ENCODE peak calls at places on chromosomes 6 and 20, in six cellular contexts. R, P, I, B, L and Y are unnamed samples.

GRCh38 chr6:86192123-86192522 is 549.4 kb upstream of the SYNCRIP start:
- DNase-seq in R (no peak), P (peak; percentile 2), I (peak; percentile 0), B (no peak), L (no peak), Y (peak; percentile 8)

GRCh38 chr20:33370296-33370695 is 31.0 kb downstream of the CDK5RAP1 start:
- DNase-seq in R (no peak), P (no peak), I (no peak), B (peak; percentile 62), L (no peak), Y (no peak)

GRCh38 chr20:37516697-37517370 is 4.2 kb upstream of the NNAT start:
- DNase-seq in R (no peak), P (peak; percentile 82), I (peak; percentile 63), B (peak; percentile 40), L (no peak), Y (no peak)

GRCh38 chr20:52105573-52106422 is 85.8 kb downstream of the ZFP64 start:
- DNase-seq in R (no peak), P (peak; percentile 21), I (no peak), B (peak; percentile 30), L (peak; percentile 35), Y (peak; percentile 29)

GRCh38 chr20:41196653-41197225 is 59.4 kb downstream of the PLCG1 start:
- DNase-seq in R (no peak), P (no peak), I (no peak), B (no peak), L (no peak), Y (no peak)

GRCh38 chr6:23228439-23229024 is 659.2 kb downstream of the HDGFL1 start:
- DNase-seq in R (no peak), P (no peak), I (no peak), B (peak; percentile 23), L (no peak), Y (peak; percentile 63)

GRCh38 chr20:14193885-14194284 is 143.5 kb downstream of the FLRT3 start:
- DNase-seq in R (no peak), P (no peak), I (no peak), B (peak; percentile 29), L (peak; percentile 9), Y (peak; percentile 23)

GRCh38 chr6:44298864-44299263 is 14.3 kb downstream of the AARS2 start:
- DNase-seq in R (no peak), P (no peak), I (no peak), B (no peak), L (no peak), Y (no peak)

GRCh38 chr6:43628392-43629103 is 516 bp downstream of the GTPBP2 start:
- DNase-seq in R (peak; percentile 17), P (peak; percentile 54), I (peak; percentile 37), B (peak; percentile 38), L (peak; percentile 35), Y (peak; percentile 83)

GRCh38 chr20:18019068-18019467 is 38.6 kb downstream of the OVOL2 start:
- DNase-seq in R (no peak), P (peak; percentile 9), I (no peak), B (peak; percentile 28), L (peak; percentile 36), Y (no peak)

GRCh38 chr6:71892641-71893040 is 6.3 kb downstream of the RIMS1 start:
- DNase-seq in R (no peak), P (no peak), I (no peak), B (no peak), L (no peak), Y (no peak)

GRCh38 chr20:63125893-63126601 is 89.9 kb downstream of the YTHDF1 start:
- DNase-seq in R (no peak), P (no peak), I (no peak), B (no peak), L (no peak), Y (no peak)

GRCh38 chr6:26233608-26234420 is 131.2 kb upstream of the BTN3A2 start:
- DNase-seq in R (no peak), P (peak; percentile 65), I (no peak), B (peak; percentile 64), L (no peak), Y (peak; percentile 87)

GRCh38 chr6:136604928-136605485 is 54.8 kb upstream of the MAP7 start:
- DNase-seq in R (no peak), P (no peak), I (no peak), B (peak; percentile 91), L (no peak), Y (peak; percentile 12)

GRCh38 chr6:101083533-101084172 is 202.5 kb upstream of the ASCC3 start:
- DNase-seq in R (no peak), P (peak; percentile 74), I (no peak), B (peak; percentile 94), L (peak; percentile 21), Y (no peak)

GRCh38 chr6:71967436-71967835 is 81.1 kb downstream of the RIMS1 start:
- DNase-seq in R (no peak), P (peak; percentile 90), I (no peak), B (peak; percentile 64), L (no peak), Y (no peak)

GRCh38 chr6:129345890-129346289 is 364.1 kb downstream of the ARHGAP18 start:
- DNase-seq in R (no peak), P (peak; percentile 66), I (no peak), B (peak; percentile 33), L (no peak), Y (no peak)

GRCh38 chr6:35391240-35391968 is 49.0 kb downstream of the PPARD start:
- DNase-seq in R (no peak), P (peak; percentile 90), I (no peak), B (peak; percentile 95), L (no peak), Y (no peak)

GRCh38 chr20:11979306-11980128 is 61.8 kb downstream of the BTBD3 start:
- DNase-seq in R (no peak), P (no peak), I (no peak), B (no peak), L (no peak), Y (peak; percentile 83)

GRCh38 chr6:157317129-157317814 is 6.0 kb downstream of the TMEM242 start:
- DNase-seq in R (no peak), P (peak; percentile 86), I (no peak), B (peak; percentile 83), L (peak; percentile 76), Y (no peak)

GRCh38 chr20:58600756-58601155 is 50.3 kb upstream of the STX16 start:
- DNase-seq in R (no peak), P (no peak), I (no peak), B (no peak), L (no peak), Y (no peak)

GRCh38 chr6:30470968-30471367 is 18.3 kb upstream of the HLA-E start:
- DNase-seq in R (no peak), P (no peak), I (no peak), B (no peak), L (no peak), Y (no peak)

GRCh38 chr6:37254881-37255280 is 2.7 kb upstream of the TBC1D22B start:
- DNase-seq in R (no peak), P (no peak), I (no peak), B (no peak), L (no peak), Y (no peak)

GRCh38 chr6:14118091-14118439 is 493 bp downstream of the CD83 start:
- DNase-seq in R (no peak), P (no peak), I (no peak), B (no peak), L (no peak), Y (no peak)